ENCODE peak calls at places on chromosomes 4 and X, in eight cellular contexts. P, J, M, N, Q, U, R and K are unnamed samples.

GRCh38 chr4:39043058-39043696 is 11.0 kb upstream of the TMEM156 start:
- DNase-seq in R (no peak), P (no peak), U (peak), J (no peak), N (no peak), Q (no peak), M (no peak), K (peak)

GRCh38 chr4:103934178-103934789 is 214.5 kb upstream of the TACR3 start:
- DNase-seq in P (peak), U (no peak), R (no peak), N (no peak), J (no peak), M (peak), Q (peak), K (peak)

GRCh38 chrX:73561791-73562190 is 1.2 kb upstream of the CHIC1 start:
- DNase-seq in Q (peak), N (no peak), M (no peak), R (no peak), U (no peak), J (no peak), P (no peak), K (peak)

GRCh38 chr4:81221303-81222081 is 6.5 kb upstream of the PRKG2 start:
- DNase-seq in U (no peak), Q (no peak), N (no peak), J (no peak), M (no peak), R (no peak), P (no peak), K (no peak)

GRCh38 chr4:25861951-25862410 is 807 bp downstream of the SEL1L3 start:
- DNase-seq in M (peak), Q (peak), U (peak), R (peak), N (no peak), P (peak), J (peak), K (no peak)

GRCh38 chr4:56828784-56829535 is 7.5 kb upstream of the SPINK2 start:
- DNase-seq in J (no peak), Q (peak), N (no peak), P (no peak), U (no peak), M (no peak), R (no peak), K (no peak)

GRCh38 chrX:155028192-155028591 is 1.5 kb downstream of the FUNDC2 start:
- DNase-seq in P (no peak), Q (no peak), N (no peak), U (no peak), M (no peak), J (no peak), R (no peak), K (no peak)

GRCh38 chrX:49878128-49878833 is 1.0 kb upstream of the USP27X start:
- DNase-seq in Q (no peak), R (no peak), P (no peak), N (no peak), M (no peak), J (no peak), U (no peak), K (no peak)

GRCh38 chrX:53357799-53358530 is 64.5 kb downstream of the SMC1A start:
- DNase-seq in J (no peak), N (no peak), M (peak), U (no peak), P (peak), Q (peak), R (no peak), K (peak)

GRCh38 chr4:30952526-30953219 is 232.5 kb downstream of the PCDH7 start:
- DNase-seq in R (no peak), N (no peak), P (no peak), Q (no peak), J (no peak), M (no peak), U (no peak), K (no peak)

GRCh38 chr4:26583538-26583864 is 383 bp upstream of the TBC1D19 start:
- DNase-seq in U (no peak), M (no peak), N (no peak), P (no peak), R (no peak), Q (no peak), J (no peak), K (no peak)

GRCh38 chr4:185638548-185639301 is 103.4 kb upstream of the PDLIM3 start:
- DNase-seq in U (no peak), J (no peak), M (no peak), N (no peak), R (no peak), Q (no peak), P (peak), K (no peak)

GRCh38 chrX:22999696-23000223 is at the start of gene DDX53:
- DNase-seq in Q (no peak), J (no peak), M (no peak), R (no peak), N (no peak), U (no peak), P (no peak), K (no peak)

GRCh38 chrX:71251456-71251973 is 2.4 kb downstream of the ZMYM3 start:
- DNase-seq in U (no peak), P (no peak), R (no peak), Q (no peak), M (no peak), J (no peak), N (no peak), K (no peak)

GRCh38 chr4:90745176-90745575 is 618.0 kb downstream of the CCSER1 start:
- DNase-seq in P (no peak), J (no peak), M (no peak), N (peak), R (no peak), U (no peak), Q (no peak), K (no peak)

GRCh38 chr4:89305712-89306437 is 1.7 kb downstream of the GPRIN3 start:
- DNase-seq in Q (peak), N (no peak), R (no peak), U (no peak), J (no peak), M (no peak), P (no peak), K (no peak)

GRCh38 chr4:121656269-121656641 is 40.5 kb downstream of the ANXA5 start:
- DNase-seq in U (peak), R (no peak), P (peak), J (no peak), Q (peak), N (peak), M (peak), K (peak)

GRCh38 chr4:6111354-6111930 is 88.9 kb downstream of the JAKMIP1 start:
- DNase-seq in Q (no peak), U (no peak), M (no peak), R (no peak), N (no peak), P (no peak), J (no peak), K (no peak)

GRCh38 chrX:39214380-39215126 is 413.3 kb downstream of the MID1IP1 start:
- DNase-seq in M (no peak), P (no peak), R (no peak), J (no peak), N (no peak), Q (no peak), U (no peak), K (no peak)

GRCh38 chr4:108219998-108220397 is 51.3 kb upstream of the LEF1 start:
- DNase-seq in M (no peak), P (no peak), J (no peak), U (no peak), Q (no peak), R (no peak), N (no peak), K (no peak)

GRCh38 chrX:17860811-17861495 is at the start of gene RAI2:
- DNase-seq in N (no peak), R (peak), J (peak), P (peak), Q (no peak), U (peak), M (peak), K (no peak)

GRCh38 chr4:105859233-105859632 is 36.0 kb upstream of the NPNT start:
- DNase-seq in M (no peak), N (peak), Q (peak), J (no peak), U (no peak), R (no peak), P (no peak), K (peak)

GRCh38 chr4:123363729-123364128 is 32.9 kb upstream of the SPRY1 start:
- DNase-seq in U (no peak), R (no peak), M (no peak), P (no peak), N (no peak), Q (no peak), J (no peak), K (no peak)

GRCh38 chrX:122119361-122119760 is 1064.7 kb upstream of the GRIA3 start:
- DNase-seq in R (no peak), N (no peak), Q (no peak), J (no peak), M (no peak), P (no peak), U (no peak), K (no peak)

GRCh38 chrX:47859686-47860085 is 23.0 kb downstream of the ZNF81 start:
- DNase-seq in P (no peak), J (no peak), N (no peak), Q (no peak), R (no peak), M (no peak), U (no peak), K (no peak)

GRCh38 chrX:47849776-47850175 is 13.1 kb downstream of the ZNF81 start:
- DNase-seq in R (no peak), N (no peak), P (no peak), M (no peak), Q (no peak), U (no peak), J (no peak), K (no peak)

GRCh38 chrX:47854474-47854873 is 17.8 kb downstream of the ZNF81 start:
- DNase-seq in P (peak), N (no peak), R (peak), Q (peak), M (peak), J (peak), U (peak), K (no peak)
- TF ChIP-seq CTCF in P (peak), N (peak), R (no peak), Q (peak), M (no peak), J (no peak), U (peak), K (peak)

GRCh38 chrX:15298201-15298600 is 17.2 kb downstream of the ASB11 start:
- DNase-seq in Q (no peak), U (no peak), N (no peak), R (no peak), M (no peak), P (no peak), J (no peak), K (no peak)

GRCh38 chrX:15292861-15293260 is 22.6 kb downstream of the ASB11 start:
- DNase-seq in R (no peak), N (no peak), Q (no peak), U (no peak), M (no peak), J (no peak), P (no peak), K (peak)

GRCh38 chrX:15298780-15299179 is 16.7 kb downstream of the ASB11 start:
- DNase-seq in J (no peak), U (no peak), N (no peak), P (no peak), Q (no peak), R (no peak), M (no peak), K (no peak)

GRCh38 chrX:15293471-15293870 is 22.0 kb downstream of the ASB11 start:
- DNase-seq in J (no peak), N (peak), P (no peak), R (no peak), Q (no peak), M (no peak), U (no peak), K (no peak)
- TF ChIP-seq CTCF in J (no peak), N (no peak), P (no peak), R (no peak), Q (no peak), M (no peak), U (no peak), K (no peak)

DNA sequence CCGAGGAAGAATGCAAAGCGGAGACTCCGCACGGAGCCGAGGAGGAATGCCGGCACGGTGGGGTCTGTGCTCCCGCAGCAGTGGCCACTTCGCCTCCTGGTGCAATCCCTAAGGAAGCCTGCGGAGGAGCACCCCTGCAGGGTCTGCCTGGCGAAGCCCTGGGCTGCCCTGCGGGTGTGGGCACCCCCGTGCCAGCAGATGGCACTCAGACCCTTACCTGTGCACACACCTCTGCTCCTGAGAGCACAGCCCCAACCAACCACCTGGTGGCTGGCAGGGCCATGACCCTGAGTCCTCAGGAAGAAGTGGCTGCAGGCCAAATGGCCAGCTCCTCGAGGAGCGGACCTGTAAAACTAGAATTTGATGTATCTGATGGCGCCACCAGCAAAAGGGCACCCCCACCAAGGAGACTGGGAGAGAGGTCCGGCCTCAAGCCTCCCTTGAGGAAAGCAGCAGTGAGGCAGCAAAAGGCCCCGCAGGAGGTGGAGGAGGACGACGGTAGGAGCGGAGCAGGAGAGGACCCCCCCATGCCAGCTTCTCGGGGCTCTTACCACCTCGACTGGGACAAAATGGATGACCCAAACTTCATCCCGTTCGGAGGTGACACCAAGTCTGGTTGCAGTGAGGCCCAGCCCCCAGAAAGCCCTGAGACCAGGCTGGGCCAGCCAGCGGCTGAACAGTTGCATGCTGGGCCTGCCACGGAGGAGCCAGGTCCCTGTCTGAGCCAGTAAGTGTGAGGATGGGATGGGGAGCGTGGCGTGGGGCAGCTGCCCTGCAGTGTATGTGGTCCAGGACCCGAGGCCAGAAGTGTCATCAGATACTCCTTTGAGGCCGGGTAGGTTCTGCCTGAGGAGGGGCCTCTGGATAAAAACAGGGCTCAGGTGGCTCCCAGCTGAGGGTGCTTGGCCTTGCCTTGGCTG is 7.0 kb downstream of the TACC3 start:
- DNase-seq in U (peak), P (no peak), N (no peak), Q (no peak), M (no peak), J (no peak), R (no peak), K (no peak)
- TF ChIP-seq CTCF in U (no peak), P (no peak), N (peak), Q (peak), M (peak), J (no peak), R (no peak), K (peak)

GRCh38 chr4:2416564-2417195 is 1.8 kb downstream of the ZFYVE28 start:
- DNase-seq in M (peak), Q (peak), N (no peak), J (peak), U (peak), P (peak), R (peak), K (no peak)

GRCh38 chr4:2419814-2420213 is 1.1 kb downstream of the CFAP99 start:
- DNase-seq in P (no peak), N (no peak), M (no peak), Q (no peak), J (no peak), U (peak), R (no peak), K (no peak)

GRCh38 chr4:2417196-2417764 is 1.2 kb downstream of the ZFYVE28 start:
- DNase-seq in R (peak), N (no peak), M (peak), J (peak), U (peak), P (peak), Q (no peak), K (no peak)

GRCh38 chr4:2417765-2418651 is at the start of gene ZFYVE28:
- DNase-seq in Q (peak), N (no peak), U (peak), P (no peak), J (peak), M (no peak), R (peak), K (no peak)

GRCh38 chr4:2418652-2419571 is at the start of gene CFAP99:
- DNase-seq in R (peak), P (peak), J (peak), Q (peak), U (peak), N (peak), M (peak), K (peak)
- TF ChIP-seq CTCF in R (no peak), P (no peak), J (no peak), Q (peak), U (no peak), N (peak), M (no peak), K (peak)

GRCh38 chr4:161762796-161763195 is 401.0 kb downstream of the FSTL5 start:
- DNase-seq in J (no peak), N (peak), M (no peak), P (no peak), Q (peak), U (no peak), R (no peak), K (no peak)

GRCh38 chr4:161767116-161767515 is 396.7 kb downstream of the FSTL5 start:
- DNase-seq in P (no peak), R (no peak), J (no peak), M (no peak), Q (peak), N (peak), U (no peak), K (no peak)
- TF ChIP-seq CTCF in P (no peak), R (no peak), J (no peak), M (no peak), Q (no peak), N (no peak), U (no peak), K (no peak)

DNA sequence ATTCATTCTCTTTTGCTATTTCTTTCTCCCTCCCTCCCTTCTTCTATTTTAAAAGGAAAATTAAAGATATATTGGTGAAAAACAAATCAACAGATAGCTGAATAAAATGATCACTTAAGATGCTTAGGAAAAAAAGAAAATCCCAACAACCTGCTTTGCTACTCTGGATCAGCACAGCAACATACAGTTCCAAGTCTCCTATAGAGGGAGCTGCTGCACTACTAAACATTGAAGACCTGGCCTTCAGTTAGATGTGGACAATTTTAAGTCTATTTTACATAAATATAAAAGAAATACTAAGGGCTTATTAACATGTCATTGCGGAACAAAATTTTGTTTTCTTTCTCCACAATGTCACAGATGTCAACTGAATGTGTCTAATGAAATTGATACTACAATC is 226.4 kb downstream of the MAGEB5 start:
- DNase-seq in M (peak), P (no peak), R (no peak), J (no peak), Q (peak), N (no peak), U (no peak), K (no peak)
- TF ChIP-seq CTCF in M (no peak), P (peak), R (no peak), J (no peak), Q (peak), N (peak), U (no peak), K (no peak)

GRCh38 chr4:71195932-71196331 is 142.9 kb upstream of the SLC4A4 start:
- DNase-seq in Q (peak), U (no peak), P (no peak), J (no peak), N (no peak), M (no peak), R (no peak), K (peak)

GRCh38 chr4:71200944-71201533 is 137.8 kb upstream of the SLC4A4 start:
- DNase-seq in R (no peak), N (no peak), P (no peak), Q (no peak), M (no peak), J (no peak), U (no peak), K (no peak)

GRCh38 chr4:71202703-71203102 is 136.1 kb upstream of the SLC4A4 start:
- DNase-seq in J (no peak), M (no peak), N (no peak), U (no peak), R (no peak), Q (peak), P (no peak), K (no peak)

GRCh38 chr4:71201817-71202576 is 136.8 kb upstream of the SLC4A4 start:
- DNase-seq in J (no peak), N (no peak), M (no peak), Q (no peak), U (no peak), R (no peak), P (no peak), K (no peak)

GRCh38 chr4:71198958-71199357 is 139.9 kb upstream of the SLC4A4 start:
- DNase-seq in R (no peak), J (no peak), P (no peak), M (no peak), U (no peak), N (no peak), Q (no peak), K (no peak)
- TF ChIP-seq CTCF in R (no peak), J (no peak), P (no peak), M (no peak), U (no peak), N (no peak), Q (no peak), K (no peak)

GRCh38 chrX:135437867-135438733 is 16.4 kb downstream of the SMIM10L2A start:
- DNase-seq in P (no peak), U (no peak), M (peak), Q (no peak), R (no peak), N (no peak), J (no peak), K (no peak)
- TF ChIP-seq CTCF in P (no peak), U (no peak), M (no peak), Q (no peak), R (no peak), N (no peak), J (no peak), K (no peak)